ENCODE peak calls at places on chromosomes 4 and X, in four cellular contexts. One of them, this sample, is unnamed.

GRCh38 chr4:99405433-99406115 is 29.6 kb downstream of the ADH7 start:
- DNase-seq in A549: peak; percentile 2
- DNase-seq in K562: peak; percentile 29
- DNase-seq in GM12878: peak; percentile 38
- DNase-seq in this sample: peak; percentile 82

GRCh38 chr4:70725633-70726032 is 3.9 kb downstream of the RUFY3 start:
- DNase-seq in A549: no peak
- DNase-seq in K562: no peak
- DNase-seq in GM12878: no peak
- DNase-seq in this sample: no peak

GRCh38 chrX:7132335-7133035 is 15.0 kb upstream of the STS start:
- DNase-seq in A549: peak; percentile 38
- DNase-seq in K562: peak; percentile 54
- DNase-seq in GM12878: no peak
- DNase-seq in this sample: peak; percentile 73

GRCh38 chr4:133465022-133465421 is 315.9 kb downstream of the PCDH10 start:
- DNase-seq in A549: no peak
- DNase-seq in K562: no peak
- DNase-seq in GM12878: no peak
- DNase-seq in this sample: no peak

GRCh38 chrX:97046861-97047260 is 163.2 kb downstream of the RPA4 start:
- DNase-seq in A549: no peak
- DNase-seq in K562: no peak
- DNase-seq in GM12878: no peak
- DNase-seq in this sample: no peak

GRCh38 chr4:159175165-159175988 is 72.5 kb downstream of the RAPGEF2 start:
- DNase-seq in A549: peak; percentile 36
- DNase-seq in K562: peak; percentile 49
- DNase-seq in GM12878: peak; percentile 73
- DNase-seq in this sample: peak; percentile 94

GRCh38 chr4:126899382-126899801 is 733.4 kb upstream of the INTU start:
- DNase-seq in A549: no peak
- DNase-seq in K562: no peak
- DNase-seq in GM12878: no peak
- DNase-seq in this sample: peak; percentile 94

GRCh38 chr4:76410621-76411020 is 10.3 kb downstream of the CCDC158 start:
- DNase-seq in A549: no peak
- DNase-seq in K562: no peak
- DNase-seq in GM12878: no peak
- DNase-seq in this sample: no peak

GRCh38 chrX:74363914-74364313 is 57.4 kb upstream of the SLC16A2 start:
- DNase-seq in A549: no peak
- DNase-seq in K562: no peak
- DNase-seq in GM12878: no peak
- DNase-seq in this sample: no peak

GRCh38 chr4:79827283-79827682 is 245.7 kb downstream of the ANTXR2 start:
- DNase-seq in A549: no peak
- DNase-seq in K562: no peak
- DNase-seq in GM12878: no peak
- DNase-seq in this sample: no peak

GRCh38 chrX:66408507-66408906 is 230.4 kb downstream of the EDA2R start:
- DNase-seq in A549: no peak
- DNase-seq in K562: peak; percentile 5
- DNase-seq in GM12878: peak; percentile 11
- DNase-seq in this sample: no peak

GRCh38 chrX:152637649-152638442 is at the start of gene GABRQ:
- DNase-seq in A549: peak; percentile 5
- DNase-seq in K562: peak; percentile 86
- DNase-seq in GM12878: no peak
- DNase-seq in this sample: no peak

GRCh38 chr4:16496501-16496900 is 270.2 kb upstream of the TAPT1 start:
- DNase-seq in A549: no peak
- DNase-seq in K562: no peak
- DNase-seq in GM12878: no peak
- DNase-seq in this sample: peak; percentile 67

GRCh38 chrX:126238220-126238619 is 72.1 kb upstream of the DCAF12L2 start:
- DNase-seq in A549: no peak
- DNase-seq in K562: no peak
- DNase-seq in GM12878: no peak
- DNase-seq in this sample: no peak

GRCh38 chrX:72100824-72101351 is 30.8 kb downstream of the RTL5 start:
- DNase-seq in A549: no peak
- DNase-seq in K562: no peak
- DNase-seq in GM12878: peak; percentile 70
- DNase-seq in this sample: no peak

GRCh38 chrX:44428989-44429627 is 85.6 kb upstream of the EFHC2 start:
- DNase-seq in A549: peak; percentile 23
- DNase-seq in K562: no peak
- DNase-seq in GM12878: no peak
- DNase-seq in this sample: no peak

GRCh38 chrX:140505421-140506337 is 810 bp upstream of the SOX3 start:
- DNase-seq in A549: no peak
- DNase-seq in K562: no peak
- DNase-seq in GM12878: no peak
- DNase-seq in this sample: no peak

GRCh38 chrX:68396953-68397352 is 36.3 kb downstream of the OPHN1 start:
- DNase-seq in A549: no peak
- DNase-seq in K562: no peak
- DNase-seq in GM12878: no peak
- DNase-seq in this sample: peak; percentile 2

GRCh38 chr4:28232376-28232775 is 1371.7 kb downstream of the STIM2 start:
- DNase-seq in A549: no peak
- DNase-seq in K562: no peak
- DNase-seq in GM12878: no peak
- DNase-seq in this sample: no peak

GRCh38 chr4:28225689-28226353 is 1365.2 kb downstream of the STIM2 start:
- DNase-seq in A549: no peak
- DNase-seq in K562: no peak
- DNase-seq in GM12878: no peak
- DNase-seq in this sample: no peak

GRCh38 chr4:28228575-28228974 is 1367.9 kb downstream of the STIM2 start:
- DNase-seq in A549: no peak
- DNase-seq in K562: no peak
- DNase-seq in GM12878: no peak
- DNase-seq in this sample: peak; percentile 55

GRCh38 chr4:28226962-28227361 is 1366.3 kb downstream of the STIM2 start:
- DNase-seq in A549: no peak
- DNase-seq in K562: no peak
- DNase-seq in GM12878: no peak
- DNase-seq in this sample: no peak

GRCh38 chr4:28229092-28229491 is 1368.5 kb downstream of the STIM2 start:
- DNase-seq in A549: no peak
- DNase-seq in K562: no peak
- DNase-seq in GM12878: no peak
- DNase-seq in this sample: peak; percentile 78
- TF ChIP-seq ELK1 in A549: no peak
- TF ChIP-seq ELK1 in K562: no peak
- TF ChIP-seq ELK1 in GM12878: no peak
- TF ChIP-seq ELK1 in this sample: no peak

GRCh38 chr4:173835863-173836262 is 305.8 kb upstream of the HAND2 start:
- DNase-seq in A549: no peak
- DNase-seq in K562: no peak
- DNase-seq in GM12878: no peak
- DNase-seq in this sample: peak; percentile 80
- TF ChIP-seq ELK1 in A549: no peak
- TF ChIP-seq ELK1 in K562: no peak
- TF ChIP-seq ELK1 in GM12878: no peak
- TF ChIP-seq ELK1 in this sample: no peak

GRCh38 chrX:41133551-41133950 is 48.3 kb downstream of the USP9X start:
- DNase-seq in A549: no peak
- DNase-seq in K562: no peak
- DNase-seq in GM12878: no peak
- DNase-seq in this sample: no peak

GRCh38 chrX:41131766-41132165 is 46.5 kb downstream of the USP9X start:
- DNase-seq in A549: no peak
- DNase-seq in K562: no peak
- DNase-seq in GM12878: no peak
- DNase-seq in this sample: no peak

GRCh38 chrX:41142130-41142529 is 56.9 kb downstream of the USP9X start:
- DNase-seq in A549: no peak
- DNase-seq in K562: no peak
- DNase-seq in GM12878: no peak
- DNase-seq in this sample: no peak

DNA sequence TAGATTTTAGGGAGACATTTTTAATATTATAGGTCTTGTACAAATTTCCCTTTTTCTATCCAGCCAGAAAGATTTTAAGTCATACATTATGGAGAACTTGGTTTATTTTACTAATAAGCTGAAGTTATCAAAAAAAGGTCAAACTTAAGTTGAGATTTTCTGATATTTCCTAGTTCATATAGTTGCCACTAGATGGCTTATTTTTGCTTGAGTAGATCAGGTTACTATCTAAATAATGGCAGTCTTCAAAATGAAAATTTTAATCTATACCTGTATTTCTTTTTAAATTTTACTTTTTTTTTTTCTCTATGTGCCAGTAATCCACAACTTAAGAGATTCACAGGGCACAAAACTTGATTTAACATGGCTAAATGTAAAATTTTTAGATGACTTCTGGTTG is 52.3 kb downstream of the USP9X start:
- DNase-seq in A549: no peak
- DNase-seq in K562: no peak
- DNase-seq in GM12878: no peak
- DNase-seq in this sample: peak; percentile 19
- TF ChIP-seq ELK1 in A549: no peak
- TF ChIP-seq ELK1 in K562: no peak
- TF ChIP-seq ELK1 in GM12878: no peak
- TF ChIP-seq ELK1 in this sample: no peak

GRCh38 chrX:87961471-87961870 is 443.9 kb downstream of the KLHL4 start:
- DNase-seq in A549: no peak
- DNase-seq in K562: no peak
- DNase-seq in GM12878: no peak
- DNase-seq in this sample: no peak
- TF ChIP-seq ELK1 in A549: no peak
- TF ChIP-seq ELK1 in K562: no peak
- TF ChIP-seq ELK1 in GM12878: no peak
- TF ChIP-seq ELK1 in this sample: no peak